ENCODE peak calls at places on chromosomes 7 and 10, in four cellular contexts. E is hypothalamus, P is epithelial cell of esophagus, Z is T-cell. U is an unnamed sample.

GRCh38 chr7:44105832-44106231 is 1.7 kb downstream of the AEBP1 start:
- DNase-seq in Z (no peak), E (no peak), P (no peak), U (no peak)

GRCh38 chr7:2224934-2225333 is 7.8 kb downstream of the MAD1L1 start:
- DNase-seq in P (peak; percentile 71), Z (no peak), E (no peak), U (peak; percentile 62)

GRCh38 chr10:126902157-126902556 is 3.1 kb upstream of the DOCK1 start:
- DNase-seq in Z (no peak), E (no peak), P (peak; percentile 90), U (peak; percentile 80)

GRCh38 chr10:84876116-84876999 is 548.0 kb downstream of the CCSER2 start:
- DNase-seq in Z (no peak), E (no peak), P (no peak), U (no peak)

GRCh38 chr10:74432841-74433594 is 282.0 kb downstream of the ADK start:
- DNase-seq in Z (no peak), E (no peak), P (peak; percentile 17), U (peak; percentile 30)

GRCh38 chr10:74778436-74779094 is 47.8 kb upstream of the KAT6B start:
- DNase-seq in E (no peak), P (no peak), Z (no peak), U (no peak)

GRCh38 chr10:119020627-119020946 is 8.9 kb upstream of the NANOS1 start:
- DNase-seq in P (peak; percentile 34), E (no peak), Z (no peak), U (no peak)

GRCh38 chr10:14553434-14553833 is 221.3 kb downstream of the FAM107B start:
- DNase-seq in P (peak; percentile 67), Z (no peak), E (no peak), U (no peak)

GRCh38 chr7:158377800-158378623 is 209.6 kb downstream of the PTPRN2 start:
- DNase-seq in P (no peak), E (no peak), Z (no peak), U (no peak)

GRCh38 chr7:134694299-134694698 is 47.6 kb downstream of the BPGM start:
- DNase-seq in E (no peak), P (no peak), Z (no peak), U (no peak)

GRCh38 chr7:130144632-130145171 is 60.5 kb downstream of the TMEM209 start:
- DNase-seq in P (peak; percentile 46), Z (no peak), E (no peak), U (no peak)

GRCh38 chr7:156478486-156478885 is 162.1 kb upstream of the RNF32 start:
- DNase-seq in P (no peak), Z (no peak), E (no peak), U (no peak)

GRCh38 chr10:87531908-87532622 is 27.4 kb downstream of the MINPP1 start:
- DNase-seq in Z (no peak), P (no peak), E (no peak), U (no peak)

GRCh38 chr7:70035509-70035908 is 437.2 kb downstream of the AUTS2 start:
- DNase-seq in Z (no peak), P (no peak), E (no peak), U (no peak)

GRCh38 chr7:30740417-30741181 is 11.3 kb upstream of the INMT start:
- DNase-seq in E (peak; percentile 25), Z (peak; percentile 72), P (peak; percentile 90), U (peak; percentile 17)

GRCh38 chr7:27182861-27183681 is 2.0 kb downstream of the HOXA11 start:
- DNase-seq in Z (no peak), E (no peak), P (no peak), U (no peak)

GRCh38 chr7:126791306-126791705 is 461.4 kb downstream of the GRM8 start:
- DNase-seq in E (no peak), P (peak; percentile 54), Z (no peak), U (peak; percentile 58)

GRCh38 chr7:43904533-43905208 is 1.7 kb downstream of the URGCP start:
- DNase-seq in P (peak; percentile 66), E (no peak), Z (no peak), U (no peak)

GRCh38 chr7:128148676-128149075 is 92.4 kb upstream of the LEP start:
- DNase-seq in E (no peak), Z (no peak), P (peak; percentile 35), U (peak; percentile 22)